ENCODE peak calls at places on chromosomes 16 and 17, in four cellular contexts. G, W, A and S are unnamed samples.

GRCh38 chr16:84449156-84450140 is 55.0 kb downstream of the MEAK7 start:
- DNase-seq in A (no peak), W (no peak), G (no peak), S (no peak)

GRCh38 chr17:34360571-34360970 is 2.5 kb downstream of the CCL1 start:
- DNase-seq in W (no peak), A (no peak), G (no peak), S (no peak)

GRCh38 chr17:64183815-64184397 is 54.0 kb upstream of the ERN1 start:
- DNase-seq in G (peak), A (peak), W (no peak), S (no peak)

GRCh38 chr16:86483-86952 is 8.5 kb downstream of the MPG start:
- DNase-seq in W (no peak), A (no peak), G (no peak), S (no peak)

GRCh38 chr16:1559446-1559975 is 26.0 kb downstream of the TMEM204 start:
- DNase-seq in A (no peak), G (no peak), W (no peak), S (no peak)

GRCh38 chr16:10622036-10622921 is 41.9 kb upstream of the EMP2 start:
- DNase-seq in G (no peak), A (no peak), W (no peak), S (peak)

GRCh38 chr17:4344926-4345325 is 21.5 kb downstream of the UBE2G1 start:
- DNase-seq in W (no peak), A (no peak), G (no peak), S (no peak)

GRCh38 chr16:86396918-86397317 is 113.4 kb upstream of the FOXF1 start:
- DNase-seq in A (peak), W (no peak), G (peak), S (no peak)

GRCh38 chr17:74898376-74898946 is 5.0 kb upstream of the FADS6 start:
- DNase-seq in G (no peak), W (no peak), A (no peak), S (no peak)

GRCh38 chr17:68277807-68278206 is 13.1 kb downstream of the SLC16A6 start:
- DNase-seq in G (no peak), W (no peak), A (no peak), S (no peak)

GRCh38 chr16:49961087-49961486 is 63.9 kb upstream of the CNEP1R1 start:
- DNase-seq in A (peak), G (peak), W (no peak), S (no peak)

GRCh38 chr17:82524540-82524939 is 5.0 kb downstream of the FOXK2 start:
- DNase-seq in G (no peak), A (no peak), W (no peak), S (no peak)

GRCh38 chr17:81868674-81869220 is 2.4 kb downstream of the ARHGDIA start:
- DNase-seq in G (peak), W (no peak), A (peak), S (no peak)

GRCh38 chr16:4315185-4316102 is at the start of gene GLIS2:
- DNase-seq in W (no peak), G (peak), A (peak), S (no peak)

GRCh38 chr17:38342886-38343607 is 709 bp downstream of the GPR179 start:
- DNase-seq in W (no peak), G (no peak), A (no peak), S (no peak)

GRCh38 chr17:63116967-63117366 is 150.9 kb downstream of the TANC2 start:
- DNase-seq in A (no peak), W (no peak), G (peak), S (peak)

GRCh38 chr16:50719401-50720337 is 22.2 kb upstream of the CYLD start:
- DNase-seq in W (no peak), G (no peak), A (no peak), S (no peak)

GRCh38 chr17:57667461-57667923 is 77.6 kb downstream of the CCDC182 start:
- DNase-seq in W (no peak), G (no peak), A (no peak), S (no peak)

GRCh38 chr17:66716236-66717026 is 118.5 kb upstream of the CACNG5 start:
- DNase-seq in G (no peak), W (no peak), A (no peak), S (no peak)

GRCh38 chr16:57590654-57591085 is 37.8 kb upstream of the ADGRG1 start:
- DNase-seq in W (no peak), G (peak), A (peak), S (no peak)

GRCh38 chr17:10062757-10063385 is 135.5 kb downstream of the GAS7 start:
- DNase-seq in A (no peak), W (peak), G (no peak), S (no peak)

GRCh38 chr16:54282202-54282922 is 4.2 kb downstream of the IRX3 start:
- DNase-seq in A (peak), G (peak), W (no peak), S (no peak)

GRCh38 chr17:66348605-66349165 is 46.3 kb downstream of the PRKCA start:
- DNase-seq in W (no peak), A (peak), G (peak), S (peak)

GRCh38 chr17:8965394-8966168 is at the start of gene PIK3R5:
- DNase-seq in G (no peak), W (peak), A (no peak), S (no peak)

GRCh38 chr17:64457156-64457555 is 8.2 kb downstream of the MILR1 start:
- DNase-seq in G (peak), W (no peak), A (no peak), S (no peak)

GRCh38 chr16:87551487-87551886 is 50.8 kb upstream of the JPH3 start:
- DNase-seq in G (no peak), A (no peak), W (no peak), S (no peak)

GRCh38 chr16:13992976-13993375 is 73.0 kb downstream of the ERCC4 start:
- DNase-seq in A (no peak), G (no peak), W (no peak), S (no peak)

GRCh38 chr16:60166-60565 is 6.5 kb downstream of the SNRNP25 start:
- DNase-seq in G (no peak), A (no peak), W (peak), S (no peak)

GRCh38 chr16:20056436-20056835 is 17.3 kb downstream of the GPR139 start:
- DNase-seq in A (no peak), W (no peak), G (no peak), S (no peak)

GRCh38 chr17:8935194-8935593 is 30.3 kb downstream of the PIK3R5 start:
- DNase-seq in G (no peak), W (peak), A (no peak), S (no peak)

DNA sequence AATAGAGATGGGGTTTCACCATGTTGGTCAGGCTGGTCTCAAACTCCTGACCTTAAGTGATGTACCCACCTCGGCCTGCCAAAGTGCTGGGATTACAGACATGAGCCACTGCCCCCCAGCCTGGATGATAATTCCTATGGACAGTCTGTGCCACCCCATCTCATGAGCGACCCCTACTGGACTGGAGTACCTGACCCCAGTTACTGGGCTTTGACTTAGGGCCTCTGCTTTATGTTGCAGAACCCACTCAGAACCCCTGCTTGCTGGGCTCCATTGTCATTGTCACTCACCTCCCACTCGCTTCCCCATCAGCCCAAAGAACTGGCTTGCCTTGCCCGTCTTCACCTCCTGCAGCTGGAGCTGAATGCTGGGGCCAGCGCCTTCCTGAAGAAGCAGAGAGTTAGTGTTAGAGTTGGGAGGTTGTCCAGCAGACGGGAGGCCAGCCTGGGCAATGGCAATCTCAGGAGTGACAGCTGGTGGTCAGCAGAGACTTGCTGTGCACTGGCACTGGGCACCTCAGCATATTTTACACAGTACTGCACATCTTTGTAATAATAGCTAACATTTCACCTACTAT is 4.0 kb downstream of the TAC4 start:
- DNase-seq in A (peak), G (no peak), W (no peak), S (no peak)
- TF ChIP-seq CTCF in A (peak), G (peak), W (peak), S (peak)

DNA sequence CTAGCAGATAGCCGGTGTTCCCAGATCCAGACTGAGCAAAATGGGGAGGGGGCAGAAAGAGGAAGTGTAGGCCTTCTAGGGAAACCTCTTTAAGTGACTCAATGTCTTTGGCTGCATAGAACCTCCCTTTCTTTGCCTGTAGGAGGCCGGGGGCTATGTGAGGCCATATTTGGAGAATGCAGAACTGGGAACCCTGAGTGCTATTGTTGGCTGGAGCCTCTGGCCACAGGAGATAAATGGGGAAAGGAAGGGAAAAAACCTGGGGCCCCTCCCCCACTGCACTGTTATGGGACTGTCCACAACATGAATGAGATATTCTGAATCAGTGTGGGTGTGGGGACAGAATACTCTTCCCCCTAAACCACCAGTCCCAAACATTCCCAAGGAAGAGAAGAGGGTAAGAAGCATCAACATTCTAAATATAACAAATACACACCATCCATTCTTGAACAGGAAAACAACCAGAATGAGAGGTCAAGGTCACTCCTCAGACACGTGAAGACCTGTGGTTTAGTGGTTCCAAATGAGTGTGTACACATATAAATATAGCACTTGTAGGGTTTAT is 2.4 kb downstream of the VPS25 start:
- DNase-seq in G (no peak), W (no peak), A (no peak), S (no peak)
- H3K4me3 ChIP-seq in G (no peak), W (no peak), A (no peak), S (no peak)

GRCh38 chr17:44832821-44833220 is 2.7 kb upstream of the GJC1 start:
- DNase-seq in W (no peak), G (no peak), A (no peak), S (no peak)
- TF ChIP-seq CTCF in W (no peak), G (no peak), A (no peak), S (peak)

DNA sequence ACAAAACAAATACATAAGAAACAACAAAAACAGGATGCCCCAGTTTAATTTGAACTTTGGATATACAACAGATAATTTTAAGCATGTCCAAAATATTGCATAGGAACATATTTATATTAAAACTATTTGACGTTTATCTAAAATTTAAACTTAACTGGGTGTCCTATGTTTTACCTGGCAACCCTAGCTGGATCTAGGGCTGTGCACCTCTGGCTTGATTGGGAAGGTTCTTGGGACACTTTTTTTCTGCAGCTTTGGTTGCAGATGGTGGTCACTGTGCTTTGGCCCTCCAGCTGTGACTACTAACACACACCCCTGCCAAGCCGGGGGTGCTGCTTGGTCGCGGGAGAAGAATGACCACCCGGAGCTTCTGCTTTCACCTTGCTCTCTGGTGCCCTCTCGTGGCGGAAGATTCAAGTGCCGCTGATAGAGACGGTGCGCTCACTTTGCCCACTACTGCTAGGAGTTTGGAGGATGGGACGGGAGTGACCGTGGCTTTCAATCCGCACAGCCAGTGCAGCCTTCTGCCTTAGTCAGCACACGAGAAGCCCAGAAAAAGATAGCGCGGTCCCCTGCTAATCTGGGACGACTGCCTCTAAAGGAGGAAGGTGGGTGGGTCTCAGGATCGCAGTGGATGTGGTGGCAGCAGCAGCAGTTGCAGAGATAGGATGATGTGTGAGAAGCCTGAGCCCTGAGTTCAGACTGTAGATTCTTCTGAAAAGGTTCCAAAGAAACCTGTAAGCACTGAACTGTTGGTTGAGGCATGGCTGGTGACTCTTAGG is 6.7 kb downstream of the SPACA3 start:
- DNase-seq in G (peak), A (peak), W (peak), S (peak)
- H3K4me3 ChIP-seq in G (peak), A (peak), W (no peak), S (peak)

GRCh38 chr16:74564451-74564984 is 42.4 kb downstream of the GLG1 start:
- DNase-seq in G (no peak), W (no peak), A (no peak), S (no peak)

GRCh38 chr16:74565378-74565777 is 41.5 kb downstream of the GLG1 start:
- DNase-seq in G (no peak), A (no peak), W (no peak), S (no peak)

GRCh38 chr16:74562117-74562516 is 44.8 kb downstream of the GLG1 start:
- DNase-seq in W (no peak), G (no peak), A (no peak), S (no peak)

GRCh38 chr16:74561626-74562025 is 45.3 kb downstream of the GLG1 start:
- DNase-seq in A (no peak), G (no peak), W (no peak), S (no peak)

GRCh38 chr16:74563828-74564263 is 43.1 kb downstream of the GLG1 start:
- DNase-seq in A (peak), G (peak), W (no peak), S (no peak)
- TF ChIP-seq CTCF in A (no peak), G (no peak), W (no peak), S (no peak)

GRCh38 chr17:61404702-61405046 is 5.0 kb downstream of the TBX2 start:
- DNase-seq in W (no peak), A (no peak), G (no peak), S (no peak)

GRCh38 chr17:61406543-61406845 is 6.9 kb downstream of the TBX2 start:
- DNase-seq in G (no peak), A (no peak), W (no peak), S (no peak)

GRCh38 chr17:61405686-61406542 is 6.3 kb downstream of the TBX2 start:
- DNase-seq in W (no peak), A (no peak), G (no peak), S (no peak)

GRCh38 chr17:61403846-61404701 is 4.4 kb downstream of the TBX2 start:
- DNase-seq in W (no peak), G (no peak), A (no peak), S (no peak)

DNA sequence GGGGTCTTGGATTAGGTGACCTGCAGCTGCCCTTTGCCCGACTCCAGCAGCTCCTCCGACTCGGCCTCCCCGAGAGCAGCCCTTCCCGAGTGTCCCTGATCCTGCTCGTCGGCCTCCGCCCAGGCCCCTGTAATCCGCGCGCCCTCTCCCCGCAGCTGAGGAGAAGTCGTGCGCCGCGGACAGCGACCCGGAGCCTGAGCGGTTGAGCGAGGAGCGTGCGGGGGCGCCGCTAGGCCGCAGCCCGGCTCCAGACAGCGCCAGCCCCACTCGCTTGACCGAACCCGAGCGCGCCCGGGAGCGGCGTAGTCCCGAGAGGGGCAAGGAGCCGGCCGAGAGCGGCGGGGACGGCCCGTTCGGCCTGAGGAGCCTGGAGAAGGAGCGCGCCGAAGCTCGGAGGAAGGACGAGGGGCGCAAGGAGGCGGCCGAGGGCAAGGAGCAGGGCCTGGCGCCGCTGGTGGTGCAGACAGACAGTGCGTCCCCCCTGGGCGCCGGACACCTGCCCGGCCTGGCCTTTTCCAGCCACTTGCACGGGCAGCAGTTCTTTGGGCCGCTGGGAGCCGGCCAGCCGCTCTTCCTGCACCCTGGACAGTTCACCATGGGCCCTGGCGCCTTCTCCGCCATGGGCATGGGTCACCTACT is 5.5 kb downstream of the TBX2 start:
- DNase-seq in G (no peak), A (no peak), W (no peak), S (no peak)
- H3K4me3 ChIP-seq in G (no peak), A (no peak), W (no peak), S (no peak)

GRCh38 chr16:74034862-74035261 is 261.8 kb upstream of the PSMD7 start:
- DNase-seq in A (peak), W (no peak), G (peak), S (no peak)

GRCh38 chr16:74031551-74031950 is 265.1 kb upstream of the PSMD7 start:
- DNase-seq in G (no peak), W (no peak), A (no peak), S (no peak)

GRCh38 chr16:74030000-74030399 is 266.6 kb upstream of the PSMD7 start:
- DNase-seq in G (no peak), W (no peak), A (no peak), S (no peak)

DNA sequence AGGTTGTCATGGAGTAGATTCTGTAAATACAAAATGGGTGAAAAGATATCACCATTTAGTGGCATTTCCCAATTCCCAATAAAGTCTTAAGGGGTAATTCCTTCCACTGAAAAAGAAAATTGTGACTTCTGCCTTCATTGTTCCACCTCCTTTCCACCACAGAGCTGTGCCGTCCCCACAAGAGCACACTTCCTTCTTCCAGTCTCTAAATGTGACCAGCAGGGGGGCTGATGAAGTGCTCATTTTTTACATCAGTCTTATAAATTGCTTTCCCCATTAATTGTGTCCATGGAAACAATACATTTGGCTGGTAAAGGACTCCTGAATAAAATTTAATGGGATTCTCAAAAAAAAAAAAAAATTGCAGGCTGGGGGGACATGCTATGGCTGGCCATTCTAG is 260.8 kb upstream of the PSMD7 start:
- DNase-seq in W (no peak), A (peak), G (peak), S (no peak)
- TF ChIP-seq CTCF in W (peak), A (peak), G (peak), S (peak)